ENCODE peak calls at places on chromosomes 5 and 9, in four cellular contexts. One of them, this sample, is unnamed.

GRCh38 chr5:72154076-72154756 is 46.9 kb downstream of the MAP1B start:
- DNase-seq in A549: no peak
- DNase-seq in GM12865: no peak
- DNase-seq in transverse colon: no peak
- DNase-seq in this sample: no peak

GRCh38 chr9:100030548-100030947 is 68.3 kb downstream of the ERP44 start:
- DNase-seq in A549: no peak
- DNase-seq in GM12865: peak; percentile 70
- DNase-seq in transverse colon: no peak
- DNase-seq in this sample: no peak

GRCh38 chr9:129258823-129259301 is 80.8 kb upstream of the IER5L start:
- DNase-seq in A549: no peak
- DNase-seq in GM12865: peak; percentile 23
- DNase-seq in transverse colon: no peak
- DNase-seq in this sample: no peak

GRCh38 chr5:57450991-57451876 is 31.4 kb downstream of the ACTBL2 start:
- DNase-seq in A549: no peak
- DNase-seq in GM12865: no peak
- DNase-seq in transverse colon: no peak
- DNase-seq in this sample: no peak

GRCh38 chr5:75192804-75193203 is 43.9 kb downstream of the ANKRD31 start:
- DNase-seq in A549: no peak
- DNase-seq in GM12865: no peak
- DNase-seq in transverse colon: no peak
- DNase-seq in this sample: no peak

GRCh38 chr5:6702633-6703032 is 10.6 kb upstream of the TENT4A start:
- DNase-seq in A549: no peak
- DNase-seq in GM12865: no peak
- DNase-seq in transverse colon: no peak
- DNase-seq in this sample: no peak

GRCh38 chr5:110342683-110343082 is 383.8 kb downstream of the TMEM232 start:
- DNase-seq in A549: no peak
- DNase-seq in GM12865: no peak
- DNase-seq in transverse colon: no peak
- DNase-seq in this sample: no peak

GRCh38 chr9:119365291-119366027 is 3.8 kb downstream of the BRINP1 start:
- DNase-seq in A549: peak; percentile 32
- DNase-seq in GM12865: peak; percentile 26
- DNase-seq in transverse colon: no peak
- DNase-seq in this sample: no peak

GRCh38 chr5:179233909-179234562 is 111.2 kb downstream of the ADAMTS2 start:
- DNase-seq in A549: no peak
- DNase-seq in GM12865: no peak
- DNase-seq in transverse colon: no peak
- DNase-seq in this sample: no peak

GRCh38 chr9:2764371-2764770 is 47.1 kb downstream of the KCNV2 start:
- DNase-seq in A549: no peak
- DNase-seq in GM12865: peak; percentile 13
- DNase-seq in transverse colon: no peak
- DNase-seq in this sample: no peak

GRCh38 chr5:176180339-176180738 is 57.9 kb upstream of the SIMC1 start:
- DNase-seq in A549: no peak
- DNase-seq in GM12865: no peak
- DNase-seq in transverse colon: no peak
- DNase-seq in this sample: no peak

GRCh38 chr5:134380367-134380766 is 9.0 kb downstream of the UBE2B start:
- DNase-seq in A549: no peak
- DNase-seq in GM12865: no peak
- DNase-seq in transverse colon: no peak
- DNase-seq in this sample: no peak

GRCh38 chr5:138132543-138132942 is 6.7 kb downstream of the NME5 start:
- DNase-seq in A549: no peak
- DNase-seq in GM12865: no peak
- DNase-seq in transverse colon: no peak
- DNase-seq in this sample: no peak

GRCh38 chr5:16666861-16667481 is 50.2 kb upstream of the RETREG1 start:
- DNase-seq in A549: no peak
- DNase-seq in GM12865: no peak
- DNase-seq in transverse colon: peak; percentile 63
- DNase-seq in this sample: no peak

GRCh38 chr5:138737494-138738265 is 15.5 kb upstream of the CTNNA1 start:
- DNase-seq in A549: no peak
- DNase-seq in GM12865: no peak
- DNase-seq in transverse colon: no peak
- DNase-seq in this sample: no peak

GRCh38 chr5:133877351-133878235 is 90.8 kb downstream of the C5orf15 start:
- DNase-seq in A549: no peak
- DNase-seq in GM12865: no peak
- DNase-seq in transverse colon: no peak
- DNase-seq in this sample: no peak

GRCh38 chr5:15234366-15234765 is 265.6 kb upstream of the FBXL7 start:
- DNase-seq in A549: no peak
- DNase-seq in GM12865: no peak
- DNase-seq in transverse colon: no peak
- DNase-seq in this sample: no peak

GRCh38 chr9:96741771-96742170 is 36.1 kb downstream of the ZNF510 start:
- DNase-seq in A549: no peak
- DNase-seq in GM12865: no peak
- DNase-seq in transverse colon: no peak
- DNase-seq in this sample: no peak

GRCh38 chr5:169429044-169429443 is 128.1 kb upstream of the SLIT3 start:
- DNase-seq in A549: no peak
- DNase-seq in GM12865: no peak
- DNase-seq in transverse colon: no peak
- DNase-seq in this sample: no peak

GRCh38 chr5:136249678-136250266 is 56.8 kb upstream of the SMIM32 start:
- DNase-seq in A549: peak; percentile 70
- DNase-seq in GM12865: peak; percentile 49
- DNase-seq in transverse colon: peak; percentile 55
- DNase-seq in this sample: peak; percentile 19

GRCh38 chr9:84404095-84404686 is 63.6 kb upstream of the SLC28A3 start:
- DNase-seq in A549: peak; percentile 11
- DNase-seq in GM12865: peak; percentile 27
- DNase-seq in transverse colon: no peak
- DNase-seq in this sample: no peak

GRCh38 chr9:36442710-36443109 is 42.6 kb upstream of the RNF38 start:
- DNase-seq in A549: no peak
- DNase-seq in GM12865: no peak
- DNase-seq in transverse colon: no peak
- DNase-seq in this sample: no peak

GRCh38 chr9:111919875-111920274 is 23.3 kb downstream of the UGCG start:
- DNase-seq in A549: no peak
- DNase-seq in GM12865: no peak
- DNase-seq in transverse colon: no peak
- DNase-seq in this sample: no peak

GRCh38 chr9:108517591-108518365 is 338.0 kb downstream of the ACTL7B start:
- DNase-seq in A549: no peak
- DNase-seq in GM12865: no peak
- DNase-seq in transverse colon: no peak
- DNase-seq in this sample: no peak
- H3K4me3 ChIP-seq in A549: no peak overlapping the region
- H3K4me3 ChIP-seq in GM12865: no peak overlapping the region
- H3K4me3 ChIP-seq in transverse colon: no peak overlapping the region
- H3K4me3 ChIP-seq in this sample: no peak overlapping the region

GRCh38 chr5:122492675-122493074 is 180.6 kb downstream of the SNCAIP start:
- DNase-seq in A549: peak; percentile 24
- DNase-seq in GM12865: peak; percentile 24
- DNase-seq in transverse colon: no peak
- DNase-seq in this sample: no peak
- TF ChIP-seq CTCF in A549: peak; percentile 45
- TF ChIP-seq CTCF in GM12865: peak; percentile 16
- TF ChIP-seq CTCF in transverse colon: peak; percentile 15
- TF ChIP-seq CTCF in this sample: peak; percentile 46

DNA sequence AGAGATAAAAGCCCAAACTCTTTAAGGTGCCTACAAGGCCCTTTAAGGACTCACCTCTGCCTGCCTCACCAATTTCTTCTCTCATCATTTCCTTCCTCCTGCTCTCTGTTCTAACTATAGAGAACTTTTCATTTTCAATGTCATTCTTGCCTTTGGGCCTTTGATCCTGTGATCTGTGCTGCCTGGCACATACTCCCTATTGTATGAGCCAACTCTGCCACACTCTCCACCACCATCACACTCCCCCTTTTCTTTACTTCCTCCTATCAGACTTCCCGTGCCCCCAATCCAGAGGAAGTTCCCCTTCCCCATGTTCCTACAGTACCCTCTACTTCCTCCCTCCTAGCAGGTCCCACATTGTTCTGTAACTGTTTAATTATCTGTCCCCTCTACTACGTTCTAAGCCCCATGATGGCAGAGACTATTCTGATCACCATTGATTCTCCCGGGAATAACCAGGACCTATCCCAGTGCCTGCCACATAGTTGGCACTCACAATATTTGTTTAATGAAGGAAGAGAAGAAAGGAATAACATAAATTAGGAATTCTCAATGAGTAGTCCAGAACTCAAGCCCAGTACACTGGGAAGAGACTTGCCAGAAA is 27.6 kb downstream of the ADAM19 start:
- DNase-seq in A549: no peak
- DNase-seq in GM12865: no peak
- DNase-seq in transverse colon: no peak
- DNase-seq in this sample: no peak
- H3K4me3 ChIP-seq in A549: no peak overlapping the region
- H3K4me3 ChIP-seq in GM12865: no peak overlapping the region
- H3K4me3 ChIP-seq in transverse colon: no peak overlapping the region
- H3K4me3 ChIP-seq in this sample: no peak overlapping the region

DNA sequence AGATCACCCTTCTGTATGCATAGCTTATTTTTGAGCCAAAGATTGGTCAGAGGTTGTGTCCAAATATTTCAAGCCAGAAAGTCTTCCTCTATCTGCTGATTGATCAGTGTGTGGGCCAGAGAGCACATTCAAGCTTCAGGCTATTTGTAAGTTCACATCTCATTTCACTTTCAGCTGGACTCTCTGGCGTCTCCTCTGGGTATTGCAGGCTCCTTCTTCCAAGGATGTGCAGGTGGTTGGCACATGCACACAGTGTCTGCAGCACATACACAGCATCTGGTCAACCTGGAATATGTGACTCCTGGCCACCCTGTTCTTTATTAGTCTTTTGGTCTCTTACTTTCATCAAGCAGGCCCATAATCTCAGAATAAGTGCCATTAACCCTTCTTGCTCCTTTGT is 516.1 kb downstream of the ANXA1 start:
- DNase-seq in A549: peak; percentile 33
- DNase-seq in GM12865: peak; percentile 4
- DNase-seq in transverse colon: no peak
- DNase-seq in this sample: peak; percentile 5
- TF ChIP-seq CTCF in A549: no peak
- TF ChIP-seq CTCF in GM12865: peak; percentile 9
- TF ChIP-seq CTCF in transverse colon: no peak
- TF ChIP-seq CTCF in this sample: no peak

GRCh38 chr5:25119654-25120053 is 474.9 kb upstream of the CDH10 start:
- DNase-seq in A549: peak; percentile 42
- DNase-seq in GM12865: no peak
- DNase-seq in transverse colon: no peak
- DNase-seq in this sample: no peak
- H3K4me3 ChIP-seq in A549: no peak overlapping the region
- H3K4me3 ChIP-seq in GM12865: no peak overlapping the region
- H3K4me3 ChIP-seq in transverse colon: no peak overlapping the region
- H3K4me3 ChIP-seq in this sample: no peak overlapping the region

This sample was measured in HFF-Myc.